ENCODE peak calls at places on chromosomes 3 and 15, in eight cellular contexts. G is adrenal gland; O is GM23248; F is fibroblast of lung; D is naive thymus-derived CD4-positive, alpha-beta T cell; W is CD4-positive, CD25-positive, alpha-beta regulatory T cell; T is suprapubic skin; H is OCI-LY7. I is an unnamed sample.

GRCh38 chr3:169811606-169812123 is 1.0 kb upstream of the LRRIQ4 start:
- DNase-seq in F (peak; percentile 82), W (no peak), T (no peak), H (peak; percentile 47), D (peak; percentile 18), G (no peak), O (peak; percentile 81), I (no peak)

GRCh38 chr15:95086543-95087252 is 855.3 kb downstream of the MCTP2 start:
- DNase-seq in W (no peak), F (peak; percentile 91), O (no peak), D (no peak), H (no peak), T (no peak), G (no peak), I (no peak)

GRCh38 chr3:156206157-156206556 is 85.8 kb downstream of the KCNAB1 start:
- DNase-seq in T (no peak), F (no peak), O (peak; percentile 21), G (no peak), H (no peak), W (no peak), D (no peak), I (no peak)

GRCh38 chr3:185995352-185995751 is 57.5 kb upstream of the TRA2B start:
- DNase-seq in W (no peak), F (peak; percentile 90), G (peak; percentile 73), D (no peak), O (peak; percentile 94), H (no peak), T (no peak), I (no peak)

GRCh38 chr3:192772495-192772894 is 45.2 kb upstream of the FGF12 start:
- DNase-seq in O (peak; percentile 57), G (peak; percentile 38), W (no peak), T (no peak), F (no peak), H (no peak), D (no peak), I (no peak)

GRCh38 chr3:138673641-138674040 is 65.1 kb downstream of the FAIM start:
- DNase-seq in T (no peak), H (no peak), G (peak; percentile 19), W (no peak), O (peak; percentile 6), F (peak; percentile 29), D (no peak), I (no peak)

GRCh38 chr15:85759391-85759790 is 35.3 kb downstream of the KLHL25 start:
- DNase-seq in W (no peak), H (no peak), D (no peak), G (peak; percentile 52), F (no peak), T (no peak), O (no peak), I (no peak)

GRCh38 chr15:58383876-58384275 is 47.9 kb upstream of the LIPC start:
- DNase-seq in D (no peak), W (no peak), G (no peak), H (no peak), F (no peak), O (no peak), T (no peak), I (no peak)

GRCh38 chr15:60479711-60480110 is 769 bp upstream of the ICE2 start:
- DNase-seq in D (no peak), O (peak; percentile 7), F (no peak), T (no peak), H (peak; percentile 10), G (no peak), W (no peak), I (no peak)

GRCh38 chr3:172749201-172749965 is 1.1 kb upstream of the ECT2 start:
- DNase-seq in G (peak; percentile 5), O (peak; percentile 96), H (no peak), T (no peak), F (peak; percentile 95), W (no peak), D (no peak), I (no peak)

GRCh38 chr15:40743466-40743865 is 11.6 kb downstream of the RMDN3 start:
- DNase-seq in H (no peak), W (no peak), D (no peak), O (no peak), G (no peak), T (peak; percentile 29), F (no peak), I (no peak)

GRCh38 chr3:134874737-134875413 is 79.8 kb downstream of the EPHB1 start:
- DNase-seq in W (no peak), O (peak; percentile 9), T (peak; percentile 50), F (no peak), H (no peak), D (no peak), G (no peak), I (no peak)

GRCh38 chr15:64938192-64938591 is 26.5 kb downstream of the ANKDD1A start:
- DNase-seq in F (no peak), H (peak; percentile 22), G (peak; percentile 42), D (no peak), T (peak; percentile 12), O (no peak), W (no peak), I (no peak)

GRCh38 chr15:62940359-62940754 is 102.2 kb upstream of the TPM1 start:
- DNase-seq in T (no peak), O (no peak), G (no peak), W (no peak), F (no peak), H (no peak), D (no peak), I (no peak)

GRCh38 chr3:153026026-153026425 is 136.0 kb upstream of the RAP2B start:
- DNase-seq in O (peak; percentile 74), D (peak; percentile 22), G (no peak), F (peak; percentile 71), T (no peak), H (peak; percentile 52), W (no peak), I (no peak)

GRCh38 chr15:61621146-61621545 is 392.0 kb upstream of the RORA start:
- DNase-seq in T (no peak), D (no peak), F (no peak), H (peak; percentile 1), O (peak; percentile 5), G (peak; percentile 9), W (no peak), I (no peak)

GRCh38 chr3:36875397-36875796 is 69.5 kb downstream of the TRANK1 start:
- DNase-seq in F (no peak), H (no peak), D (no peak), W (no peak), O (no peak), G (no peak), T (no peak), I (no peak)

DNA sequence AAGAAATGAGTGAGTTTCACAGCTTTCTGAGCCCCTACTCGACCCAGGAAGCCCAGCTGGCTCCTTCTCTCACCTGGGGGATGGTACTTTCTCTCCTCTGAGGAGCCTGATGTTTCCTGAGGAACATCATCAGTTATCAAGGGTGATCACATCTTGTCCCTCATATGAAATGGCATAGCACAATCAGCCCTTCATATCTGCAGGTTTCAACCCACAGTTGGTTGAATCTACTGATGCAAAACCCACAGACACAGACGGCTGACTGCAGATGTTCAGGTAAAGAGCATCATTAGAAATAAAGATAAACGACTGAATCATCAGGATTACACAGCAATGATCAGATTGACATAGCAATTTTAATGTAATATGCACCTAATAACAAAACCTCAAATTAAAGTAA is 93.6 kb upstream of the OSTN start:
- DNase-seq in D (no peak), G (no peak), W (no peak), O (no peak), H (peak; percentile 96), F (no peak), T (no peak), I (no peak)
- H3K27ac ChIP-seq in D (no peak overlapping the region), G (no peak overlapping the region), W (no peak overlapping the region), O (no peak overlapping the region), H (peak overlapping the region; percentile 93), F (no peak overlapping the region), T (no peak overlapping the region), I (no peak overlapping the region)

DNA sequence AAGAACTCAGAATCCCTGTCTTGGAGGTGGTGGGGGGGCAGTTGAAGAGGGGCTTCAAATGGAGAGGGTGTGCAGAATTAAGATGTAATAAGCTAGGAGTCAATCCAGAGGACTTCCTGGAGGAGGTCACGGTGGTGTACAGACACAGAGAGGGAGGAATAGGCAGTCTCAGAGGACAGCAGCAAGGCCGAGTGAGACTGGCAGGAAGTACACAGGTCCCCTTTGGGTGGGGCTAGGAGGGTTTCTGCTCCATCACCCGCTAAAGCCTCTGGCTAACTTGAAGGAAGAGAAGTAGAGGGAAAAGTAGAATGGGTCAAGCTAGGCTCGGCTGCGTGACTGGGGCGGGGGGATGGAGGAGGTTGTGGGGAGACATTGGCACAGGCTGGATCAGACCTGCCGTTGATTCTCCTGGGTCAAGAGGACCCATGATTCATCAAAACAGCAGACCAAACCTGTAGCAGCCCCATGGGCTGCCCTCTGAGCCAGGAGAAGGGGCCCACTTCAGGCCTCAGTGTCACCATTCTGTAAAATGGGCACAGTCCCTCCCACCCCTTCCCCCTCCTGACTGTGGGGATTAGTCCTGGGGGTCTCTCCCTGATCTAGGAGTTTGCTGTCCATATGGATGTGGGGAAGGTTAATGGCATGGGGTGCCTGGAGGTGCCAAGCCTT is 16.9 kb downstream of the CSPG4 start:
- DNase-seq in G (no peak), W (no peak), T (no peak), D (no peak), H (peak; percentile 46), F (no peak), O (no peak), I (no peak)
- H3K4me1 ChIP-seq in G (peaks cover 13% of the 10 kb centered on the region), W (peaks cover 12% of the 10 kb centered on the region), T (peaks cover 74% of the 10 kb centered on the region), D (no peaks in the 10 kb centered on the region), H (peaks cover 27% of the 10 kb centered on the region), F (peaks cover 50% of the 10 kb centered on the region), O (peaks cover 26% of the 10 kb centered on the region), I (no peaks in the 10 kb centered on the region)

DNA sequence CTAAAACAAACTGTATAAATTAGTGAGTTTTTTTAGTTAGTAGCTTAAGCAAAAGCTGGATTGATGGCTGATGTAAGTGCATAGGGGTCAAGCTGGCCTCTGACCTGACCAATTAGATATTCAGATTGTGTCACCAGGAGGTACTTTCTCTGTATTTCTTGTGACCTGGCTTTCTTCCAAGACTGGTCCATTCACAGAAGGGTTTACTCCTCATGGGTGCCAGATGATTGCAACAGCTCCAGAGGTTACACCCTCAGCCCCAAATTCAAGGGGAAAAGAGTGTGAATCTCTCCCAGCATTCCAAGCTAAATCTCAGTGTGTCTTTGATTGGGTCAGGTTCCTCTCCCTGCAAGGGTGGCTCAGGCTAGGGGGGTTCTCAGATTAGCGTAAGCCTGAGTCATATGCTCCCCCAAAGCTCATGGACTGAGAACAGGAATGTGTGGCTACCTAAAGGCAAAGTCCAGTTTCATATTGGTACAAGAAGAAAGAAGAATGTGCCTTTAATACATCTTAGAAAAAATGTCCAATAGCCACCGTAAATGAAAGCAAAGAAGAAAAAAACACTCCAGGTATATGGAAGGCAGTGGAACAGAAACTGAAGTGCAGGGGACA is 16.5 kb downstream of the PML start:
- DNase-seq in O (peak; percentile 57), G (no peak), H (no peak), T (no peak), W (no peak), F (peak; percentile 71), D (no peak), I (no peak)
- H3K27ac ChIP-seq in O (peak overlapping the region; percentile 50), G (peak overlapping the region; percentile 59), H (no peak overlapping the region), T (peak overlapping the region; percentile 69), W (no peak overlapping the region), F (no peak overlapping the region), D (no peak overlapping the region), I (no peak overlapping the region)

DNA sequence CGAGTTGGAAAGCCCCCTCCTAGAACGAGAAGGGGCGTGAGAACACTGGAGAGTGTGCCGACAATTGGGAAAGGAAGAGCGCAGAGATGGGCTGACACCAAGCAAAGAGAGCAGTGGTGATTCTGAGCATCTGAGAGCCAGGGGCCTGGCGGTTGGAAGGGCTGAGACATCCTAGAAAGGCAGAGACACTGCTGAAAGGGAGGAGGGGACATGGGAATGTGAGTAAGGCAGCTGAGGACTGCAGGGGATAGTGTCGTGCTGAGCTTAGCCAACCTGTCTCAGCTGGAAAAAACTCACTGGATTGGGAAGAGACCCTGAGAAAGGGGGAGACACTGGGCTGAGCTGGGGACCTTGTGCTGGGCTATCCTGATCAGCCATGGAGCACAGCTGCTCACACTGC is 58.1 kb upstream of the SLC6A6 start:
- DNase-seq in T (no peak), O (no peak), W (no peak), G (no peak), F (no peak), D (no peak), H (no peak), I (no peak)
- H3K4me1 ChIP-seq in T (no peaks in the 10 kb centered on the region), O (no peaks in the 10 kb centered on the region), W (no peaks in the 10 kb centered on the region), G (no peaks in the 10 kb centered on the region), F (no peaks in the 10 kb centered on the region), D (no peaks in the 10 kb centered on the region), H (peaks cover 4% of the 10 kb centered on the region), I (no peaks in the 10 kb centered on the region)

I was measured in effector memory CD4-positive, alpha-beta T cell.